ENCODE peak calls at places on chromosomes 13 and 19, in ten cellular contexts. W, N, B, Z, Q, U, O, V, G and R are unnamed samples.

GRCh38 chr19:40813182-40813581 is 14.2 kb downstream of the EGLN2 start:
- DNase-seq in W (no peak), N (no peak), B (no peak), Z (no peak), Q (peak; percentile 82), U (no peak), O (no peak), V (no peak), G (no peak), R (no peak)

GRCh38 chr13:94598281-94598680 is 2.3 kb upstream of the TGDS start:
- DNase-seq in W (no peak), N (no peak), B (no peak), Z (peak; percentile 21), Q (no peak), U (no peak), O (no peak), V (no peak), G (no peak), R (no peak)

GRCh38 chr19:6269101-6269886 is 10.5 kb downstream of the MLLT1 start:
- DNase-seq in W (no peak), N (no peak), B (no peak), Z (no peak), Q (no peak), U (no peak), O (no peak), V (no peak), G (no peak), R (no peak)

GRCh38 chr19:16136185-16137067 is 7.1 kb upstream of the HSH2D start:
- DNase-seq in W (no peak), N (no peak), B (no peak), Z (no peak), Q (no peak), U (no peak), O (no peak), V (no peak), G (no peak), R (no peak)

GRCh38 chr13:99046851-99047250 is 69.0 kb upstream of the DOCK9 start:
- DNase-seq in W (no peak), N (no peak), B (no peak), Z (no peak), Q (no peak), U (no peak), O (no peak), V (no peak), G (no peak), R (no peak)

GRCh38 chr19:43362179-43362578 is 8.7 kb downstream of the CD177 start:
- DNase-seq in W (no peak), N (no peak), B (no peak), Z (peak; percentile 64), Q (no peak), U (no peak), O (no peak), V (no peak), G (no peak), R (peak; percentile 66)

GRCh38 chr13:59746291-59746962 is 417.3 kb downstream of the DIAPH3 start:
- DNase-seq in W (no peak), N (no peak), B (peak; percentile 43), Z (peak; percentile 62), Q (no peak), U (no peak), O (no peak), V (no peak), G (peak; percentile 23), R (peak; percentile 50)

GRCh38 chr19:5588906-5589676 is 21.3 kb upstream of the TINCR start:
- DNase-seq in W (no peak), N (no peak), B (no peak), Z (no peak), Q (no peak), U (no peak), O (no peak), V (no peak), G (no peak), R (no peak)

GRCh38 chr13:51937320-51938290 is 73.6 kb downstream of the ATP7B start:
- DNase-seq in W (no peak), N (no peak), B (no peak), Z (no peak), Q (no peak), U (no peak), O (no peak), V (no peak), G (no peak), R (no peak)

GRCh38 chr13:51938454-51938853 is 72.8 kb downstream of the ATP7B start:
- DNase-seq in W (no peak), N (no peak), B (no peak), Z (no peak), Q (no peak), U (no peak), O (no peak), V (no peak), G (no peak), R (no peak)

GRCh38 chr13:51934461-51935087 is 72.8 kb downstream of the CCDC70 start:
- DNase-seq in W (no peak), N (no peak), B (no peak), Z (no peak), Q (no peak), U (no peak), O (no peak), V (no peak), G (no peak), R (no peak)

GRCh38 chr13:51933466-51934058 is 71.8 kb downstream of the CCDC70 start:
- DNase-seq in W (no peak), N (no peak), B (no peak), Z (no peak), Q (no peak), U (no peak), O (no peak), V (no peak), G (no peak), R (no peak)

DNA sequence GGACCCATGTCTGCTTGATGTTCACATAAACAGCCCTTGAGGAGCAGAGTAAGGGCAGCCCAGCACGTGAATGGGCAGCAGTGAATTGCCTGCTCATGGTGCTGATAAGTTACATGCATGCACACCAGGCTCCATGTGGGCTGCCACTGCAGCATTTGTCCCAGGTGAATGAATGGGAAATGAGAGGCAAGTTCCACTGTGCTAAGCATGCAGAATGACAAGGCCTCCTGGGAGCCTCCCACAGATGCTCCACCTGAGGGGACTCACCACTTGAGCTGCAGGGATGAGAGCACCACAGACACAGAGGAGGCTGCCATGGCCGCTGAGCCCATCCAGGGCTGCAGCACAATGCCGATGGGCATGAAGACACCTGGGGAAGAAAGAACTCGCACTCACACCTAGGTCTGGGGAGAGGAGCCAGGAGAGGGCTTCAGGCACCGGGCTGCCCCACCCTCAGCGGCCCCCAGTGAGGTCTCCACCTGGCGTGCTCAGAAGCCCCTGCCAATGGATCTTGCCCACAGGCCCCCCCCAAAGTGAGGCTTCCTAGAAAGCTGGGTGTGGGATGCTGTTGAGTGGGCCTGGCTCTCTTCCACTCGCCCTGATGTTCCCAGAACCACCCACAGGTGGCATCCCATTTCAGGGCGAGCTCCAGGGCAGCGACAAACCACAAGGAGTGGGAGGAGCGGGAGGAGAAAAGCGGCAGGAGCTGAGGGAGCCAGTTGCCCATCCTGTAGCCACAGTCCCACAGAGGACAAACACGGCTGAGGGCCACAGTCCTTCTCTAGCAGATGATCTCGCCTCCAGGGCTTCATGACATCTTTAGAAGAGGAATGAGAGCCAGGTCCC is 73.8 kb downstream of the CCDC70 start:
- DNase-seq in W (no peak), N (peak; percentile 44), B (no peak), Z (no peak), Q (no peak), U (no peak), O (no peak), V (no peak), G (no peak), R (peak; percentile 4)
- TF ChIP-seq CTCF in W (no peak), N (peak; percentile 28), B (peak; percentile 18), Z (peak; percentile 14), Q (peak; percentile 26), U (peak; percentile 29), O (peak; percentile 24), V (no peak), G (peak; percentile 37), R (peak; percentile 24)

DNA sequence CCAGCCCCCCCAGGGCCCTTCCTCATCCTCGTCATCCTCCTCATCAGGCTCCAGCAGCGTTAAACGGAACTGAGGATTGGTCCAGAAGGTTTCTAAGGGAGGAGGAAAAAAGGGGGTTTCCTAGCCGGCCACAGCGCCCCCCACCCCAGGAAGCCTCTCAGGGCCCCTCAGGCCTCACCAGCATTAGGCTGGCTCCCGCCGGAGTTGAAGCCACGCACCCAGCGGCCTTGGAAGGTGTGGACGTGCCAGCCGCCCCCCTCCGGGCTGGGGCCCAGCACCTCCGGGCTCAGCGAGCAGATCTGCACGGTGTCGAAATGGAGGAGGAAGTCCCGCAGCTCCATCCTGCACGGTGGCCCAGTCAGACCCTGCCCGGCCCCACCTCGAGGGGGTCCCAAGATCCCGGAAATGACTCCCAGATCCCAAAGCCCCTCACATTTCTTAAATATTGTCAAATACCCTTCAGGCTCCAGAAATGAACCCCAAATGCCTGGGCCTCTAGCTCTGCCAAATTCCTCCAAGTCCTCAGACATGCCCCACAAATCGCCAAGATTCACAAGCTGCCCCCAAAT is 6.9 kb downstream of the CAPN12 start:
- DNase-seq in W (no peak), N (peak; percentile 35), B (no peak), Z (no peak), Q (peak; percentile 72), U (peak; percentile 55), O (no peak), V (no peak), G (no peak), R (no peak)
- H3K4me3 ChIP-seq in W (no peak overlapping the region), N (no peak overlapping the region), B (no peak overlapping the region), Z (no peak overlapping the region), Q (no peak overlapping the region), U (no peak overlapping the region), O (peak overlapping the region; percentile 15), V (no peak overlapping the region), G (no peak overlapping the region), R (no peak overlapping the region)

GRCh38 chr19:38675611-38676010 is 28.2 kb downstream of the ACTN4 start:
- DNase-seq in W (no peak), N (peak; percentile 66), B (no peak), Z (no peak), Q (no peak), U (no peak), O (no peak), V (no peak), G (no peak), R (no peak)
- TF ChIP-seq CTCF in W (no peak), N (no peak), B (no peak), Z (no peak), Q (peak; percentile 15), U (no peak), O (peak; percentile 5), V (no peak), G (no peak), R (no peak)

GRCh38 chr19:47020132-47020805 is 632 bp downstream of the NPAS1 start:
- DNase-seq in W (no peak), N (peak; percentile 54), B (no peak), Z (no peak), Q (no peak), U (no peak), O (no peak), V (no peak), G (no peak), R (no peak)

GRCh38 chr19:47020992-47021496 is 1.4 kb downstream of the NPAS1 start:
- DNase-seq in W (no peak), N (peak; percentile 73), B (no peak), Z (no peak), Q (no peak), U (peak; percentile 60), O (no peak), V (no peak), G (no peak), R (no peak)

GRCh38 chr19:47022140-47022536 is 2.5 kb downstream of the NPAS1 start:
- DNase-seq in W (no peak), N (no peak), B (no peak), Z (no peak), Q (no peak), U (no peak), O (no peak), V (no peak), G (no peak), R (no peak)

GRCh38 chr19:47022541-47023447 is 3.2 kb downstream of the NPAS1 start:
- DNase-seq in W (no peak), N (no peak), B (no peak), Z (no peak), Q (no peak), U (no peak), O (no peak), V (no peak), G (no peak), R (no peak)

DNA sequence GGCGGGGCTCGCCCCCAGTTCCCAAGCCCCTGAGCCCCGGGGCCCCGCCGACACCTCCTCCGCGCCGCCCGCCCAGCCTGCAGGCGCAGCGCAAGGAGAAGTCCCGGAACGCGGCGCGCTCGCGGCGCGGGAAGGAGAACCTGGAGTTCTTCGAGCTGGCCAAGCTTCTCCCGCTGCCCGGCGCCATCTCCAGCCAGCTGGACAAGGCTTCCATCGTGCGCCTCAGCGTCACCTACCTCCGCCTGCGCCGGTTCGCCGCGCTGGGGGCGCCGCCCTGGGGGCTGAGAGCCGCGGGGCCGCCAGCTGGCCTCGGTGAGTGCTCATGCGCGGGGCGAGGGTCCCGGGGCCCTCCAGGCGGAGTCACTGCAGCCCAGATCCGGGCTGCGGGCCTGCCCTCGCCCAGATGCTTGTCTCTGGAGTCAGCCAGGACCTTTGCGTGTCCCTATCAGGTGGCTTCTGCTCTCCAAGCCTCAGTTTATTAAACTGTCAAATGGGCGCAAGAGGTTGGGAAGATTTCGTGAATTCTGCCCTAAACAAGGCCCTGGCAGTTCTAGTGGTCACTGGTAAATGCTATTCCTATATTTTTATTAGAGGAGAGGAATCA is 2.0 kb downstream of the NPAS1 start:
- DNase-seq in W (no peak), N (no peak), B (no peak), Z (no peak), Q (no peak), U (peak; percentile 61), O (no peak), V (no peak), G (no peak), R (no peak)
- H3K4me3 ChIP-seq in W (no peak overlapping the region), N (no peak overlapping the region), B (peak overlapping the region; percentile 46), Z (peak overlapping the region; percentile 36), Q (no peak overlapping the region), U (peak overlapping the region; percentile 30), O (peak overlapping the region; percentile 56), V (peak overlapping the region; percentile 11), G (peak overlapping the region; percentile 52), R (no peak overlapping the region)